ENCODE peak calls at places on chromosome 19, in five cellular contexts. N, V, R, I and K are unnamed samples.
A peak's percentile ranks its signal among the peaks of the same experiment; 100 is the strongest.

GRCh38 chr19:17324357-17325114 is 10.1 kb downstream of the ANO8 start:
- DNase-seq in N (no peak), V (no peak), R (no peak), I (no peak), K (no peak)

GRCh38 chr19:31890230-31890629 is 455.2 kb upstream of the ZNF507 start:
- DNase-seq in N (no peak), V (no peak), R (no peak), I (no peak), K (no peak)

GRCh38 chr19:34555447-34555846 is 73.9 kb downstream of the WTIP start:
- DNase-seq in N (no peak), V (peak; percentile 20), R (no peak), I (no peak), K (no peak)

GRCh38 chr19:17772172-17772571 is 20.9 kb downstream of the FCHO1 start:
- DNase-seq in N (no peak), V (peak; percentile 61), R (peak; percentile 14), I (no peak), K (no peak)

GRCh38 chr19:10644351-10645007 is 9.7 kb upstream of the ILF3 start:
- DNase-seq in N (peak; percentile 72), V (peak; percentile 93), R (peak; percentile 69), I (peak; percentile 89), K (peak; percentile 92)

GRCh38 chr19:32828643-32829344 is 40.8 kb downstream of the SLC7A9 start:
- DNase-seq in N (no peak), V (no peak), R (no peak), I (no peak), K (no peak)

GRCh38 chr19:46608178-46608577 is 7.0 kb downstream of the CALM3 start:
- DNase-seq in N (peak; percentile 3), V (no peak), R (no peak), I (peak; percentile 4), K (no peak)

GRCh38 chr19:18086590-18087138 is at the start of gene IL12RB1:
- DNase-seq in N (no peak), V (peak; percentile 25), R (no peak), I (no peak), K (peak; percentile 71)

GRCh38 chr19:35334064-35334753 is 5.2 kb downstream of the CD22 start:
- DNase-seq in N (no peak), V (no peak), R (no peak), I (no peak), K (no peak)

GRCh38 chr19:13234518-13234917 is 84.3 kb downstream of the IER2 start:
- DNase-seq in N (no peak), V (peak; percentile 72), R (no peak), I (peak; percentile 38), K (peak; percentile 75)

GRCh38 chr19:55258476-55258827 is 365 bp downstream of the PPP6R1 start:
- DNase-seq in N (no peak), V (no peak), R (no peak), I (no peak), K (no peak)

GRCh38 chr19:41548954-41549688 is 26.8 kb upstream of the CEACAM21 start:
- DNase-seq in N (no peak), V (peak; percentile 89), R (no peak), I (no peak), K (no peak)

GRCh38 chr19:50516859-50517703 is 3.4 kb upstream of the ASPDH start:
- DNase-seq in N (no peak), V (no peak), R (no peak), I (no peak), K (no peak)

GRCh38 chr19:1169921-1170885 is 3.9 kb downstream of the SBNO2 start:
- DNase-seq in N (no peak), V (no peak), R (peak; percentile 83), I (no peak), K (no peak)

GRCh38 chr19:34193439-34193838 is 21.1 kb downstream of the LSM14A start:
- DNase-seq in N (no peak), V (no peak), R (no peak), I (no peak), K (no peak)

GRCh38 chr19:45130888-45131615 is 29.7 kb downstream of the NKPD1 start:
- DNase-seq in N (no peak), V (no peak), R (peak; percentile 16), I (no peak), K (peak; percentile 25)

GRCh38 chr19:55310498-55310897 is 14.6 kb downstream of the TMEM150B start:
- DNase-seq in N (no peak), V (no peak), R (no peak), I (no peak), K (no peak)

GRCh38 chr19:1875646-1876493 is 9.4 kb downstream of the ABHD17A start:
- DNase-seq in N (peak; percentile 85), V (peak; percentile 90), R (peak; percentile 83), I (peak; percentile 91), K (peak; percentile 95)

GRCh38 chr19:947090-947706 is 21.4 kb downstream of the ARID3A start:
- DNase-seq in N (no peak), V (no peak), R (no peak), I (no peak), K (no peak)

GRCh38 chr19:55085923-55086715 is 10.4 kb downstream of the EPS8L1 start:
- DNase-seq in N (no peak), V (no peak), R (no peak), I (no peak), K (no peak)

GRCh38 chr19:40257096-40257517 is 28.0 kb downstream of the AKT2 start:
- DNase-seq in N (no peak), V (no peak), R (no peak), I (peak; percentile 39), K (no peak)

GRCh38 chr19:1768248-1768647 is 14.9 kb downstream of the ONECUT3 start:
- DNase-seq in N (no peak), V (peak; percentile 49), R (no peak), I (no peak), K (peak; percentile 35)

DNA sequence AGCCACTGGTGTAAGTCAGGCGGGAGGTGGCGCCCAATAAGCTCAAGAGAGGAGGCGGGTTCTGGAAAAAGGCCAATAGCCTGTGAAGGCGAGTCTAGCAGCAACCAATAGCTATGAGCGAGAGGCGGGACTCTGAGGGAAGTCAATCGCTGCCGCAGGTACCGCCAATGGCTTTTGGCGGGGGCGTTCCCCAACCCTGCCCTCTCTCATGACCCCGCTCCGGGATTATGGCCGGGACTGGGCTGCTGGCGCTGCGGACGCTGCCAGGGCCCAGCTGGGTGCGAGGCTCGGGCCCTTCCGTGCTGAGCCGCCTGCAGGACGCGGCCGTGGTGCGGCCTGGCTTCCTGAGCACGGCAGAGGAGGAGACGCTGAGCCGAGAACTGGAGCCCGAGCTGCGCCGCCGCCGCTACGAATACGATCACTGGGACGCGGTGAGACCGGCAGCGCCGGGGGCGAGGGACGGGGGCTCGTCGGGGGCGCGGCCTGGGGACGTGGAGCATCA is at the start of gene ALKBH7:
- DNase-seq in N (peak; percentile 99), V (peak; percentile 98), R (peak; percentile 100), I (peak; percentile 99), K (peak; percentile 100)
- TF ChIP-seq POLR2A in N (peak; percentile 22), V (peak; percentile 38), R (peak; percentile 67), I (peak; percentile 48), K (peak; percentile 62)

DNA sequence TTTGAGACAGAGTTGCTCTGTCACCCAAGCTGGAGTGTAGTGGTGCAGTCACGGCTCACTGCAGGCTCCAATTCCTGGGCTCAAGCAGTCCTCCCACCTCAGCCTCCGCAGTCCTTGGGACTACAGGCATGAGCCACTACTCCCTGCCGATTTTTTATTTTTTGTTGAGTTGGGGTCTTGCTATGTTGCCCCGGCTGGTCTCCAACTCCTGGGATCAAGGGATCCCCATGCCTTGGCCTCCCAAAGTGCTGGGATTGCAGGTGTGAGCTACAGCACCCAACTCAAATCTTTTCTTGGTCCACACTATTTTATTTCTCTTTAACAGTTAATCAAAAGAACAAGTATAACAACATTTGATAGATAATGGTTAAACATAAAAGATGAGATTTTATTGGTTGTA is 7.5 kb downstream of the CCNE1 start:
- DNase-seq in N (no peak), V (no peak), R (no peak), I (no peak), K (no peak)
- TF ChIP-seq POLR2A in N (no peak), V (no peak), R (no peak), I (no peak), K (no peak)

DNA sequence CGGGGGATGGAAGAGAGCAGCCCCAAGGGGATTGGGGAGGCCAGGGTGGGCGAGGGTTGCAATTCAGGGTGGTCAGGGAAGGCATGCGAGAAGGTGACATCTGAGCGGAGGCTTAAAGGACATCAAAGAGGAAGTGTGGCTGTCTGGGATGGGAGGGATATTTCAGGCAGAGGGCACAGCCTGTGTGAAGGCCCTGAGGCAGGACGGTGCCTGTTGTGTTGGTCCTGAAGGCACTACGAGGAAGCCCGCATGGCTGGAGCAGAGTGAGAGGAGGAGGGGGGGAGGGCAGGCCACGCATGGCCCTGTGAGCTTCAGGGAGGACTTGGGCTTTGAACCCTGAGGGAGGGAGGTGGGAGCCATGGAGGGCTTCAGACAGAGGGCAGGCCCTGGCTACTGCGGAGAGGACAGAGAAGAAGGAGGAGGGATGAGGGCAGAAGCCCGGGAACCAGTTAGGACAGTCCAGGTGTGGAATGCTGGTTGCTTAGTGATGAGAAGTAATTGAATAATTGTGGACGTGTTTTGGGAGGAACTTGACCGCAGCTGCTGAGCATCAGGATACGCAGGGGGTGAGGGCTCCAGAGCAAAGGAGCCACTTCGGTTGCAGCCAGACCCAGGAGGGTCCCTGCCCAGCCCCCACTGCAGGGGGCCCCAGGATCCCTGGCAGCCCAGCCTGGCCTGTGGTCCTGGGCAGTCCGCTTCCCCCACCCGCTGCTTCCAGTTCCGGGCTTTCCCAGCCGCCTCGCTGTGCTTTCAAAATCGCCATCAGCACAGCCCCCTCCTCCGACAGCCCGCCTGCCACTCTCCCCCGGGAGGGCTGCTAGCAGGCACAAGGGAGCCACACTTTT is 6.2 kb downstream of the TLE6 start:
- DNase-seq in N (peak; percentile 37), V (peak; percentile 88), R (peak; percentile 7), I (peak; percentile 58), K (no peak)
- TF ChIP-seq POLR2A in N (no peak), V (no peak), R (no peak), I (no peak), K (no peak)

GRCh38 chr19:51927859-51928258 is 587 bp downstream of the ZNF613 start:
- DNase-seq in N (no peak), V (no peak), R (no peak), I (no peak), K (no peak)

GRCh38 chr19:51921949-51922348 is 5.3 kb upstream of the ZNF613 start:
- DNase-seq in N (no peak), V (no peak), R (no peak), I (no peak), K (peak; percentile 41)

GRCh38 chr19:51931921-51932320 is 4.6 kb downstream of the ZNF613 start:
- DNase-seq in N (no peak), V (no peak), R (no peak), I (no peak), K (no peak)

GRCh38 chr19:51926426-51926783 is 867 bp upstream of the ZNF613 start:
- DNase-seq in N (no peak), V (no peak), R (no peak), I (no peak), K (no peak)

GRCh38 chr19:51926784-51927741 is at the start of gene ZNF613:
- DNase-seq in N (peak; percentile 48), V (peak; percentile 94), R (peak; percentile 94), I (peak; percentile 91), K (peak; percentile 90)
- TF ChIP-seq POLR2A in N (no peak), V (no peak), R (no peak), I (no peak), K (no peak)

DNA sequence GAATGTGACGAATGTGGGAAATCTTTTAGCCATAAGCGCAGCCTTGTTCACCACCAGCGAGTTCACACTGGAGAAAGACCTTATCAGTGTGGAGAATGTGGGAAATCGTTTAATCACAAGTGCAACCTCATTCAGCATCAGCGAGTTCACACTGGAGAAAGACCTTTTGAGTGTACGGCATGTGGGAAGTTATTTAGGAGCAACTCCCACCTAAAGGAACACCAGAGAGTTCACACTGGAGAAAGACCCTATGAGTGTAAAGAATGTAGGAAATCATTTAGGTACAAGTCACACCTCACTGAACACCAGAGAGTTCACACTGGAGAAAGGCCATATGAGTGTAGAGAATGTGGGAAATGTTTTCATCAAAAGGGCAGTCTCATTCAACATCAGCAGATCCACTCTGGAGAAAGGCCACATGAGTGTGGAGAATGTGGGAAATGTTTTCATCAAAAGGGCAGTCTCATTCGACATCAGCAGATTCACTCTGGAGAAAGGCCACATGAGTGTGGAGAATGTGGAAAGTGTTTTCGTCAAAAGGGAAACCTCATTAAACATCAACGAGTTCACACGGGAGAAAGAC is 7.6 kb downstream of the ZNF776 start:
- DNase-seq in N (no peak), V (no peak), R (no peak), I (no peak), K (no peak)
- TF ChIP-seq POLR2A in N (no peak), V (no peak), R (no peak), I (no peak), K (no peak)